ENCODE peak calls at places on chromosome 12, in nine cellular contexts. E is pancreas, B is tibial nerve, C is AG04450, J is colonic mucosa, X is right lobe of liver, Y is IMR-90, V is tibial artery, Q is A549. A is an unnamed sample. For H3K9me3, the result is how much of the 10 kb centered on the place peaks cover.

GRCh38 chr12:76085159-76085868 is 829 bp upstream of the NAP1L1 start:
- DNase-seq in E (no peak), B (no peak), C (no peak), J (peak), X (no peak), Y (peak), V (no peak), Q (peak), A (no peak)

GRCh38 chr12:45732936-45733335 is 3.4 kb downstream of the ARID2 start:
- DNase-seq in E (no peak), B (no peak), C (no peak), J (no peak), X (no peak), Y (no peak), V (no peak), Q (no peak), A (no peak)

GRCh38 chr12:66662179-66662578 is 16.7 kb downstream of the GRIP1 start:
- DNase-seq in E (no peak), B (no peak), C (no peak), J (no peak), X (no peak), Y (no peak), V (no peak), Q (no peak), A (no peak)

GRCh38 chr12:67356400-67356799 is 87.2 kb downstream of the CAND1 start:
- DNase-seq in E (peak), B (no peak), C (no peak), J (no peak), X (no peak), Y (no peak), V (no peak), Q (no peak), A (no peak)

GRCh38 chr12:55694651-55695050 is 13.1 kb downstream of the ITGA7 start:
- DNase-seq in E (no peak), B (no peak), C (no peak), J (no peak), X (peak), Y (no peak), V (peak), Q (no peak), A (no peak)

GRCh38 chr12:59895161-59895785 is 299.4 kb downstream of the SLC16A7 start:
- DNase-seq in E (no peak), B (no peak), C (no peak), J (no peak), X (no peak), Y (no peak), V (no peak), Q (no peak), A (no peak)

GRCh38 chr12:57069522-57069921 is 9.1 kb downstream of the NEMP1 start:
- DNase-seq in E (peak), B (no peak), C (peak), J (peak), X (peak), Y (peak), V (peak), Q (peak), A (peak)

GRCh38 chr12:6689000-6689882 is at the start of gene ZNF384:
- DNase-seq in E (peak), B (peak), C (peak), J (peak), X (peak), Y (peak), V (peak), Q (peak), A (peak)

GRCh38 chr12:65590318-65590717 is 234.0 kb upstream of the HMGA2 start:
- DNase-seq in E (no peak), B (no peak), C (no peak), J (no peak), X (no peak), Y (no peak), V (no peak), Q (no peak), A (no peak)

GRCh38 chr12:12784911-12785814 is at the start of gene APOLD1:
- DNase-seq in E (no peak), B (no peak), C (no peak), J (no peak), X (no peak), Y (no peak), V (peak), Q (no peak), A (no peak)
- H3K27ac ChIP-seq in E (peak), B (peak), C (no peak), J (peak), X (peak), Y (no peak), V (peak), Q (peak), A (peak)

GRCh38 chr12:132336451-132337413 is 7.3 kb upstream of the GALNT9 start:
- DNase-seq in E (no peak), B (no peak), C (no peak), J (no peak), X (no peak), Y (no peak), V (no peak), Q (no peak), A (no peak)
- H3K9me3 ChIP-seq in E (under half), B (under half), C (half or more), J (under half), X (under half), Y (under half), V (under half), Q (under half), A (under half)

DNA sequence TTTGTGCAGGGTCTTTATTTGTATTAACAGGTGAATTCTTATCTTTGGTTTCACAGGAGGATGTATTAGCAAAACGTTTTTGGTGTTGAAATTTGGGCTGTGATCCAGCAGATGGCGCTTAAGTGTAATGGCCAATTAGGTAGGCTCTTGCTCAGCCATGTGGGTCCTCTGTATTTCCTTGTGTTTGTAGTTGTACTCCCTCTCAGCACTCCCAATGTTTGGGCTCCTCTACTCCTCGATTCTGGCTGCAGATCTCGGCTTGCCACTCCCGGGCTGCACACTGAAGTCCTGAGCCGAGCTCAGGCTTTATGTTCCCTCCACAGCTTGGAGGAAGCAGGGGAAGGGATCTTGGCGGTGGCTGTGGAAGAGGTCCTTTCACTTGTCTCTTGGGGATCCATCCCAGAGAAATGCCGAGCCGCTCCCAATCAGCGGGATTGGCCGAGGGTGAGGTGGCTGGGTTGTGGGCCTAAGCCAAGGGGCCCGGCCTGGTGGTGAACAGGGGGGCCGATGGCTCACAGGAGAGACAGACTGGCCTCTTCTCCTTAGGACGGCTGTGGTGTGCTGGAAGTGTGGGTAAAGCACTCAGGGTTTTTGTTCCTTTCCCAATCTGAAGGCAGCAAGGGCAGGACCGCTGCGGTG is 133.7 kb downstream of the AEBP2 start:
- DNase-seq in E (no peak), B (no peak), C (no peak), J (peak), X (no peak), Y (peak), V (peak), Q (peak), A (no peak)
- TF ChIP-seq CTCF in E (no peak), B (no peak), C (peak), J (peak), X (peak), Y (peak), V (no peak), Q (peak), A (no peak)

GRCh38 chr12:89453579-89453978 is 71.0 kb downstream of the GALNT4 start:
- DNase-seq in E (no peak), B (no peak), C (peak), J (no peak), X (no peak), Y (peak), V (no peak), Q (peak), A (no peak)
- H3K27ac ChIP-seq in E (no peak), B (peak), C (peak), J (peak), X (peak), Y (no peak), V (peak), Q (no peak), A (no peak)

DNA sequence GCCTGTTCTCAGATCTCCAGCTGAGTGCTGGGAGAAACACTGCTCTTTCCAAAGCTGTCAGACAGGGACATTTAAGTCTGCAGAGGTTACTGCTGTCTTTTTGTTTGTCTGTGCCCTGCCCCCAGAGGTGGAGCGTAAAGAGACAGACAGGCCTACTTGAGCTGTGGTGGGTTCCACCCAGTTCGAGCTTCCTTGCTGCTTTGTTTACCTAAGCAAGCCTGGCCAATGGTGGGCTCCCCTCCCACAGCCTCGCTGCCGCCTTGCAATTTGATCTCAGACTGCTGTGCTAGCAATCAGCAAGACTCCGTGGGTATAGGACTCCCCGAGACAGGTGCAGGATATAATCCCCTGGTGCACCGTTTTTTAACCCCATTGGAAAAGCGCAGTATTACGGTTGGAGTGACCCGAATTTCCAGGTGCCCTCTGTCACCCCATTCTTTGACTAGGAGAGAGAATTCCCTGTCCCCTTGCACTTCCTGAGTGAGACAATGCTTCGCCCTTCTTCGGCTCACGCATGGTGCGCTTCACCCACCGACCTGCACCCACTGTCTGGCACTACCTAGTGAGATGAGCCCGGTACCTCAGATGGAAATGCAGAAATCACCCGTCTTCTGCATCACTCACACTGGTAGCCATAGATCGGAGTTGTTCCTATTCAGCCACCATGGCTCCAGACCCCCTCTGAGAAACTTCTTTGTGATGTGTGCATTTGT is 650.3 kb upstream of the ALG10B start:
- DNase-seq in E (no peak), B (no peak), C (no peak), J (no peak), X (no peak), Y (no peak), V (no peak), Q (no peak), A (no peak)
- H3K9me3 ChIP-seq in E (under half), B (under half), C (under half), J (under half), X (under half), Y (under half), V (under half), Q (under half), A (under half)